ENCODE peak calls at places on chromosomes 5 and 9, in six cellular contexts. M is progenitor cell of endocrine pancreas, I is HepG2, J is lower lobe of right lung, G is left lung, D is right lobe of liver. K is an unnamed sample.

GRCh38 chr5:76724871-76725270 is 8.9 kb downstream of the F2R start:
- DNase-seq in M (no peak), I (peak; percentile 46), J (no peak), G (no peak), D (no peak), K (no peak)

GRCh38 chr9:107740088-107740980 is 250.8 kb upstream of the KLF4 start:
- DNase-seq in M (no peak), I (no peak), J (no peak), G (no peak), D (no peak), K (no peak)

GRCh38 chr5:73596705-73597328 is 29.2 kb upstream of the ARHGEF28 start:
- DNase-seq in M (no peak), I (peak; percentile 60), J (no peak), G (no peak), D (no peak), K (no peak)

GRCh38 chr5:89989831-89990230 is 419.7 kb downstream of the CETN3 start:
- DNase-seq in M (no peak), I (no peak), J (no peak), G (no peak), D (no peak), K (no peak)

GRCh38 chr5:81417052-81417451 is 23.1 kb upstream of the ACOT12 start:
- DNase-seq in M (no peak), I (no peak), J (no peak), G (no peak), D (no peak), K (no peak)

GRCh38 chr5:116097301-116097700 is 12.5 kb downstream of the COMMD10 start:
- DNase-seq in M (no peak), I (no peak), J (no peak), G (no peak), D (no peak), K (no peak)

GRCh38 chr5:164353155-164353554 is 847.7 kb downstream of the MAT2B start:
- DNase-seq in M (no peak), I (no peak), J (no peak), G (no peak), D (no peak), K (no peak)

GRCh38 chr9:69546265-69546664 is 125.9 kb downstream of the APBA1 start:
- DNase-seq in M (no peak), I (peak; percentile 21), J (no peak), G (no peak), D (no peak), K (no peak)

GRCh38 chr9:14030350-14030823 is 283.6 kb downstream of the NFIB start:
- DNase-seq in M (no peak), I (no peak), J (no peak), G (no peak), D (no peak), K (no peak)

GRCh38 chr5:53679261-53679660 is 118.8 kb downstream of the NDUFS4 start:
- DNase-seq in M (no peak), I (no peak), J (no peak), G (no peak), D (no peak), K (no peak)

GRCh38 chr9:122780026-122780425 is 8.7 kb upstream of the OR5C1 start:
- DNase-seq in M (no peak), I (no peak), J (no peak), G (no peak), D (no peak), K (no peak)

GRCh38 chr5:171777420-171777759 is 8.2 kb upstream of the SMIM23 start:
- DNase-seq in M (no peak), I (no peak), J (no peak), G (no peak), D (no peak), K (no peak)

GRCh38 chr9:110638381-110638954 is 30.1 kb upstream of the MUSK start:
- DNase-seq in M (no peak), I (no peak), J (no peak), G (no peak), D (no peak), K (no peak)

GRCh38 chr9:95741631-95742030 is 133.9 kb upstream of the ERCC6L2 start:
- DNase-seq in M (no peak), I (no peak), J (no peak), G (no peak), D (no peak), K (no peak)

GRCh38 chr5:140207250-140207954 is 32.4 kb downstream of the CYSTM1 start:
- DNase-seq in M (no peak), I (no peak), J (no peak), G (no peak), D (no peak), K (no peak)

GRCh38 chr5:115939059-115939458 is 23.2 kb upstream of the LVRN start:
- DNase-seq in M (no peak), I (no peak), J (no peak), G (no peak), D (no peak), K (no peak)

GRCh38 chr5:121967187-121967586 is 5.4 kb downstream of the SRFBP1 start:
- DNase-seq in M (no peak), I (no peak), J (no peak), G (no peak), D (no peak), K (no peak)

GRCh38 chr5:128844354-128844923 is 120.8 kb upstream of the SLC27A6 start:
- DNase-seq in M (no peak), I (no peak), J (no peak), G (no peak), D (no peak), K (no peak)

GRCh38 chr9:70488098-70488792 is 73.8 kb upstream of the KLF9 start:
- DNase-seq in M (no peak), I (no peak), J (no peak), G (no peak), D (no peak), K (no peak)

GRCh38 chr5:171415115-171415730 is 4.2 kb upstream of the FGF18 start:
- DNase-seq in M (no peak), I (no peak), J (no peak), G (no peak), D (no peak), K (no peak)

GRCh38 chr5:131171276-131171815 is 602 bp downstream of the LYRM7 start:
- DNase-seq in M (no peak), I (peak; percentile 27), J (no peak), G (no peak), D (no peak), K (no peak)

GRCh38 chr5:118233601-118234000 is 754.7 kb downstream of the DTWD2 start:
- DNase-seq in M (no peak), I (no peak), J (no peak), G (no peak), D (no peak), K (no peak)

GRCh38 chr5:76771705-76772405 is 47.0 kb upstream of the F2RL1 start:
- DNase-seq in M (no peak), I (no peak), J (no peak), G (no peak), D (no peak), K (no peak)

GRCh38 chr9:38251036-38251335 is 141.5 kb upstream of the ALDH1B1 start:
- DNase-seq in M (no peak), I (no peak), J (no peak), G (no peak), D (no peak), K (no peak)

GRCh38 chr5:107474361-107474723 is 196.4 kb downstream of the EFNA5 start:
- DNase-seq in M (no peak), I (no peak), J (no peak), G (no peak), D (no peak), K (no peak)

GRCh38 chr9:76866689-76867088 is 39.2 kb downstream of the PRUNE2 start:
- DNase-seq in M (no peak), I (no peak), J (no peak), G (no peak), D (no peak), K (no peak)

GRCh38 chr9:111559000-111559610 is 34.1 kb downstream of the ZNF483 start:
- DNase-seq in M (no peak), I (no peak), J (no peak), G (no peak), D (peak; percentile 43), K (no peak)

GRCh38 chr9:127193483-127193882 is 71.0 kb upstream of the ANGPTL2 start:
- DNase-seq in M (no peak), I (no peak), J (peak; percentile 14), G (no peak), D (no peak), K (no peak)

GRCh38 chr9:37984672-37985611 is 81.0 kb upstream of the SLC25A51 start:
- DNase-seq in M (no peak), I (no peak), J (no peak), G (no peak), D (peak; percentile 23), K (no peak)

GRCh38 chr9:36798350-36799065 is 225.8 kb downstream of the MELK start:
- DNase-seq in M (no peak), I (peak; percentile 24), J (no peak), G (no peak), D (no peak), K (no peak)

GRCh38 chr5:171155621-171156020 is 153.4 kb upstream of the TLX3 start:
- DNase-seq in M (no peak), I (no peak), J (no peak), G (no peak), D (no peak), K (no peak)

GRCh38 chr9:102205251-102205650 is 466.8 kb upstream of the GRIN3A start:
- DNase-seq in M (no peak), I (no peak), J (no peak), G (no peak), D (no peak), K (no peak)

GRCh38 chr5:107217721-107218130 is 453.0 kb downstream of the EFNA5 start:
- DNase-seq in M (no peak), I (no peak), J (peak; percentile 56), G (peak; percentile 38), D (no peak), K (no peak)

GRCh38 chr5:123094227-123094918 is 5.3 kb downstream of the PRDM6 start:
- DNase-seq in M (no peak), I (no peak), J (no peak), G (no peak), D (no peak), K (no peak)
- TF ChIP-seq CTCF in M (no peak), I (no peak), J (no peak), G (no peak), D (no peak), K (no peak)

GRCh38 chr9:131008909-131009618 is at the start of gene LAMC3:
- DNase-seq in M (no peak), I (no peak), J (no peak), G (no peak), D (peak; percentile 15), K (no peak)
- TF ChIP-seq CTCF in M (peak; percentile 54), I (peak; percentile 41), J (peak; percentile 40), G (no peak), D (no peak), K (no peak)

DNA sequence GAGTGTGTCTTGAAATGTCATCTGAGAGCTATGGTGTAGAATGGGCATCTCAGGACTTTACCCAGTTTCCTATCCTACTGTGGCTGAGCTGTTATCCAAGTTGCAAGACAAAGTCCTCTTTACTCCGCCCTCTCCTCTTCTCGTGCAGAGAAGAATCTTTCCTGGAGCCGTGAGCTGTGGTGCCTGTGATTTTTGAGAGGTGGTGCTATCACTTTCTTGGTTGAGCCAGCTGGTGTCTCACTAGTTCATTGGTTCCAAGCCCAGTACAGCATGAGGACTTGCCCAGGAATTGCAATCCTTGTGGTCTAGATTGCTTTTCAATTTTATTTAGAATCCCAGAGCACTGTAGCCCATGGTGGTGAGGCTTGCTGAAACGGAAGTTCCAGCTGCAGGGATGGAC is 2300.3 kb downstream of the MAT2B start:
- DNase-seq in M (no peak), I (no peak), J (no peak), G (no peak), D (no peak), K (no peak)
- TF ChIP-seq CTCF in M (no peak), I (no peak), J (no peak), G (no peak), D (no peak), K (no peak)

GRCh38 chr5:26024774-26025173 is 1013.6 kb downstream of the CDH9 start:
- DNase-seq in M (no peak), I (peak; percentile 5), J (no peak), G (no peak), D (no peak), K (no peak)
- TF ChIP-seq CTCF in M (peak; percentile 70), I (peak; percentile 24), J (no peak), G (no peak), D (peak; percentile 20), K (no peak)